ENCODE peak calls at places on chromosomes 2 and 18, in five cellular contexts. C is tibial artery, A is brain microvascular endothelial cell, Z is kidney, X is heart left ventricle. E is an unnamed sample.

GRCh38 chr2:127102464-127103242 is 4.3 kb downstream of the BIN1 start:
- DNase-seq in C (peak), A (no peak), Z (peak), X (no peak), E (no peak)

GRCh38 chr2:164771897-164772296 is 69.7 kb downstream of the COBLL1 start:
- DNase-seq in C (no peak), A (no peak), Z (no peak), X (no peak), E (no peak)

GRCh38 chr2:230888824-230889400 is 24.2 kb downstream of the ITM2C start:
- DNase-seq in C (no peak), A (no peak), Z (peak), X (peak), E (no peak)

GRCh38 chr2:85212846-85213245 is 79.7 kb downstream of the TCF7L1 start:
- DNase-seq in C (no peak), A (no peak), Z (no peak), X (no peak), E (no peak)

GRCh38 chr2:175837046-175837445 is 165.0 kb downstream of the LNPK start:
- DNase-seq in C (no peak), A (peak), Z (no peak), X (no peak), E (no peak)

GRCh38 chr2:134189009-134189717 is 64.7 kb upstream of the MGAT5 start:
- DNase-seq in C (no peak), A (no peak), Z (no peak), X (no peak), E (peak)

GRCh38 chr2:38791747-38792146 is 13.7 kb downstream of the GEMIN6 start:
- DNase-seq in C (no peak), A (no peak), Z (no peak), X (no peak), E (no peak)

GRCh38 chr2:168500516-168500915 is 44.4 kb downstream of the CERS6 start:
- DNase-seq in C (no peak), A (no peak), Z (no peak), X (no peak), E (no peak)

GRCh38 chr2:82062469-82062868 is 1757.9 kb upstream of the LRRTM1 start:
- DNase-seq in C (no peak), A (no peak), Z (no peak), X (no peak), E (no peak)

GRCh38 chr2:219174146-219174545 is 2.6 kb downstream of the CNPPD1 start:
- DNase-seq in C (no peak), A (no peak), Z (no peak), X (no peak), E (no peak)

GRCh38 chr2:28544915-28545589 is 49.2 kb downstream of the PLB1 start:
- DNase-seq in C (no peak), A (no peak), Z (no peak), X (no peak), E (no peak)

GRCh38 chr2:44952143-44952805 is 10.8 kb downstream of the SIX3 start:
- DNase-seq in C (no peak), A (peak), Z (peak), X (no peak), E (peak)

GRCh38 chr2:203591642-203592041 is 56.5 kb upstream of the RAPH1 start:
- DNase-seq in C (no peak), A (no peak), Z (no peak), X (no peak), E (no peak)

GRCh38 chr2:239283961-239284801 is 116.6 kb downstream of the HDAC4 start:
- DNase-seq in C (peak), A (no peak), Z (peak), X (no peak), E (no peak)

GRCh38 chr18:49613141-49613641 is 51.3 kb downstream of the LIPG start:
- DNase-seq in C (no peak), A (no peak), Z (peak), X (no peak), E (peak)

GRCh38 chr2:218860950-218861381 is 1.4 kb downstream of the WNT6 start:
- DNase-seq in C (peak), A (no peak), Z (peak), X (peak), E (no peak)

DNA sequence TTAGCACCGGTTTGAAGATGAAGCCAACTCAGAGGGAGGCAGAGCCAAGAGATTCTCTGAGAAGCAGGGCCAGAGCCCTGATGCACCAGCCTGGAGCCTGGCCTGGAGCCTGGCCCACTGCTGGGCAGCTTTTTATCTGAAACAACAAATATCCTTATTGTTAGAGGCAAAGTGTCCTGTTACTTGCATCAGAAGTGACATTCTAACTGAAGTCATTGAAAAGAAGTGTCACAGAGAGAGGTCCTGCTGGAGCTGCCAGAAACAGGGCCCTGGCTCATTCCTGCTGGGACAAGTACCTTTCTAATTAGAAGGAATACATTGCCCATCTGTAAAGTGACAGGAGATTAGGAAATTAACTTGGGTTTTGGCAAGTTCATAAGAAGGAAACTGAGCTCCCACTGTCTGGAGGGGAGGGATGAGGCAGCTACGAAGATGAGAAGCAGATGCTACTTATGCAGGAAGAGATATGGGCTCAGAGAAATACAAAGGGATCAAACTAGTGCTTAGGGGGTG is 11.1 kb upstream of the HK2 start:
- DNase-seq in C (no peak), A (no peak), Z (no peak), X (no peak), E (no peak)
- H3K27ac ChIP-seq in C (no peak), A (no peak), Z (no peak), X (no peak), E (no peak)

GRCh38 chr18:70047931-70048603 is 100.4 kb upstream of the CD226 start:
- DNase-seq in C (no peak), A (no peak), Z (no peak), X (no peak), E (no peak)
- H3K4me3 ChIP-seq in C (no peak), A (no peak), Z (no peak), X (peak), E (no peak)

GRCh38 chr2:64607381-64607780 is 46.3 kb downstream of the SERTAD2 start:
- DNase-seq in C (no peak), A (no peak), Z (no peak), X (no peak), E (no peak)

GRCh38 chr2:64608867-64609228 is 44.9 kb downstream of the SERTAD2 start:
- DNase-seq in C (no peak), A (no peak), Z (peak), X (no peak), E (no peak)

GRCh38 chr2:64610456-64610855 is 43.3 kb downstream of the SERTAD2 start:
- DNase-seq in C (no peak), A (no peak), Z (no peak), X (no peak), E (no peak)

GRCh38 chr2:64606495-64607363 is 47.0 kb downstream of the SERTAD2 start:
- DNase-seq in C (peak), A (no peak), Z (peak), X (peak), E (peak)

DNA sequence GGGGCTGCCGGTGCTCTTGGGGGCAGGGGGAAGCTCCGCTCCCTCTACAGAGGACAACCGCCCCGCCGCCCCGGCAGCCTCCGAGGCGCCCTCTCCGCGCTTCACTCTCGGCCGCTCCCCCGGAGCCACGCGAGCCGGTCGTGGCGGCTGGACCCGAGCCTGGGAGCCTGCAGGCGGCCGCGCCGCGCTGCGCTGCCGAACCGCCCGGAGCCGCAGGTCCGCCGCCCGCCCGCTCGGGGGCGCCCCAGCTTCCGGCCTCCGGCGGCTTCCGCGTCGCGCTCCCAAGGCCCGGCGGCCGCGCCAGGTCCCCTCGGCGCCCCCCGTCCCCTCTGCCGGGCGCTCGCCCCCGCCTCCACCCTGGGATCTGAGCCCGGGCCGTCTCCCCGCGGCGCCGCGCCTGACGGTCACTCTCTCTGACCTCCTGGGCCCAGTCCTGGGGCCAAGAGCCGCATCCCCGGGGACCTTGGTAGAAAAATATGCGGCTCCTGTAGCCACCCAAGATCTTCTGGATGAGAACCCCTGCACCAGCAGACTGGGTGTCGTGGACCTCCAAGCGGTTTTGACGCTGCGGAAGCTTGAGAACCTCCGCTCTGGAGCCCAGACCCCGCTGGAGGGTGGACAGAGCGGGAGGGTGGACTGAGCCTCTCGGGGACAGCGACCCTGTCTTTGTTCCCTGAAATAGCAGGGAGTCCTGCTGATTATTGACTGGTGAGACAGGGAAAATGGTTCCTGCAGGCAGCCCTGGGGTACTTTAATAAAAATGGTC is 44.3 kb downstream of the SERTAD2 start:
- DNase-seq in C (peak), A (no peak), Z (peak), X (peak), E (peak)
- TF ChIP-seq CTCF in C (peak), A (peak), Z (peak), X (peak), E (peak)

GRCh38 chr2:120269076-120269744 is 16.6 kb downstream of the RALB start:
- DNase-seq in C (no peak), A (no peak), Z (no peak), X (no peak), E (no peak)

GRCh38 chr2:120267348-120267747 is 14.7 kb downstream of the RALB start:
- DNase-seq in C (no peak), A (no peak), Z (no peak), X (no peak), E (no peak)

GRCh38 chr2:120271952-120272351 is 19.3 kb downstream of the RALB start:
- DNase-seq in C (no peak), A (no peak), Z (no peak), X (no peak), E (no peak)

GRCh38 chr2:120272763-120273481 is 20.3 kb downstream of the RALB start:
- DNase-seq in C (no peak), A (peak), Z (no peak), X (no peak), E (no peak)

GRCh38 chr2:120269816-120270215 is 17.2 kb downstream of the RALB start:
- DNase-seq in C (no peak), A (no peak), Z (no peak), X (no peak), E (no peak)
- H3K27ac ChIP-seq in C (no peak), A (no peak), Z (no peak), X (no peak), E (no peak)